ENCODE peak calls at places on chromosomes 2 and 18, in four cellular contexts. One of them, this sample, is unnamed.

GRCh38 chr18:54392621-54393023 is 34.9 kb downstream of the C18orf54 start:
- DNase-seq in GM23338: peak; percentile 86
- DNase-seq in heart right ventricle: no peak
- DNase-seq in PC-9: peak; percentile 56
- DNase-seq in this sample: no peak

GRCh38 chr2:25362049-25362563 is 20.4 kb upstream of the DNMT3A start:
- DNase-seq in heart right ventricle: peak; percentile 93
- DNase-seq in PC-9: peak; percentile 77
- DNase-seq in GM23338: peak; percentile 96
- DNase-seq in this sample: no peak

GRCh38 chr2:96329416-96329815 is 4.3 kb downstream of the ITPRIPL1 start:
- DNase-seq in PC-9: peak; percentile 85
- DNase-seq in heart right ventricle: peak; percentile 29
- DNase-seq in GM23338: no peak
- DNase-seq in this sample: no peak

GRCh38 chr2:207617011-207617671 is 8.1 kb downstream of the METTL21A start:
- DNase-seq in PC-9: peak; percentile 64
- DNase-seq in heart right ventricle: no peak
- DNase-seq in GM23338: peak; percentile 35
- DNase-seq in this sample: no peak

GRCh38 chr2:110101280-110101844 is 14.3 kb downstream of the MALL start:
- DNase-seq in heart right ventricle: peak; percentile 95
- DNase-seq in GM23338: peak; percentile 14
- DNase-seq in PC-9: peak; percentile 99
- DNase-seq in this sample: peak; percentile 99

GRCh38 chr18:50009772-50010171 is 185.2 kb downstream of the MYO5B start:
- DNase-seq in GM23338: peak; percentile 74
- DNase-seq in heart right ventricle: peak; percentile 10
- DNase-seq in PC-9: no peak
- DNase-seq in this sample: no peak

GRCh38 chr2:160269365-160269764 is 69.3 kb upstream of the ITGB6 start:
- DNase-seq in heart right ventricle: peak; percentile 16
- DNase-seq in PC-9: no peak
- DNase-seq in GM23338: no peak
- DNase-seq in this sample: no peak

GRCh38 chr18:31970617-31971016 is 27.7 kb upstream of the TRAPPC8 start:
- DNase-seq in heart right ventricle: no peak
- DNase-seq in GM23338: no peak
- DNase-seq in PC-9: no peak
- DNase-seq in this sample: no peak

GRCh38 chr2:161761160-161761559 is 136.9 kb downstream of the SLC4A10 start:
- DNase-seq in heart right ventricle: no peak
- DNase-seq in PC-9: no peak
- DNase-seq in GM23338: no peak
- DNase-seq in this sample: no peak

GRCh38 chr18:79517322-79517721 is 121.6 kb downstream of the NFATC1 start:
- DNase-seq in PC-9: no peak
- DNase-seq in heart right ventricle: no peak
- DNase-seq in GM23338: peak; percentile 43
- DNase-seq in this sample: no peak

GRCh38 chr2:150075831-150076230 is 411.6 kb downstream of the RND3 start:
- DNase-seq in GM23338: no peak
- DNase-seq in heart right ventricle: no peak
- DNase-seq in PC-9: no peak
- DNase-seq in this sample: peak; percentile 45

GRCh38 chr18:55523001-55523400 is 65.0 kb downstream of the TCF4 start:
- DNase-seq in GM23338: no peak
- DNase-seq in PC-9: no peak
- DNase-seq in heart right ventricle: no peak
- DNase-seq in this sample: no peak

GRCh38 chr2:241636182-241636982 is 576 bp downstream of the THAP4 start:
- DNase-seq in GM23338: peak; percentile 75
- DNase-seq in heart right ventricle: no peak
- DNase-seq in PC-9: peak; percentile 44
- DNase-seq in this sample: no peak

GRCh38 chr2:36433311-36434217 is 78.0 kb downstream of the CRIM1 start:
- DNase-seq in heart right ventricle: peak; percentile 35
- DNase-seq in GM23338: no peak
- DNase-seq in PC-9: no peak
- DNase-seq in this sample: no peak

GRCh38 chr18:58772161-58772560 is 92.5 kb upstream of the ZNF532 start:
- DNase-seq in GM23338: no peak
- DNase-seq in PC-9: no peak
- DNase-seq in heart right ventricle: no peak
- DNase-seq in this sample: no peak

GRCh38 chr2:36356990-36357505 is 1.5 kb downstream of the CRIM1 start:
- DNase-seq in GM23338: no peak
- DNase-seq in heart right ventricle: peak; percentile 50
- DNase-seq in PC-9: peak; percentile 55
- DNase-seq in this sample: no peak

GRCh38 chr2:111226797-111227700 is 106.3 kb downstream of the BCL2L11 start:
- DNase-seq in GM23338: no peak
- DNase-seq in PC-9: no peak
- DNase-seq in heart right ventricle: no peak
- DNase-seq in this sample: no peak

GRCh38 chr2:187215576-187216240 is 232.3 kb downstream of the CALCRL start:
- DNase-seq in PC-9: no peak
- DNase-seq in heart right ventricle: no peak
- DNase-seq in GM23338: no peak
- DNase-seq in this sample: no peak

GRCh38 chr2:149018971-149019370 is 19.5 kb upstream of the LYPD6B start:
- DNase-seq in heart right ventricle: no peak
- DNase-seq in PC-9: no peak
- DNase-seq in GM23338: no peak
- DNase-seq in this sample: no peak

GRCh38 chr2:9249036-9249800 is 42.6 kb downstream of the ASAP2 start:
- DNase-seq in heart right ventricle: no peak
- DNase-seq in PC-9: no peak
- DNase-seq in GM23338: no peak
- DNase-seq in this sample: no peak

GRCh38 chr18:7727381-7728076 is 160.4 kb downstream of the PTPRM start:
- DNase-seq in heart right ventricle: no peak
- DNase-seq in PC-9: no peak
- DNase-seq in GM23338: no peak
- DNase-seq in this sample: no peak

GRCh38 chr18:32469190-32469611 is 1.5 kb downstream of the GAREM1 start:
- DNase-seq in GM23338: no peak
- DNase-seq in heart right ventricle: peak; percentile 30
- DNase-seq in PC-9: peak; percentile 43
- DNase-seq in this sample: peak; percentile 14

GRCh38 chr2:236934656-236935055 is 151.0 kb upstream of the COPS8 start:
- DNase-seq in PC-9: no peak
- DNase-seq in heart right ventricle: no peak
- DNase-seq in GM23338: no peak
- DNase-seq in this sample: no peak

GRCh38 chr2:227177592-227178336 is 13.3 kb downstream of the COL4A3 start:
- DNase-seq in GM23338: no peak
- DNase-seq in PC-9: no peak
- DNase-seq in heart right ventricle: no peak
- DNase-seq in this sample: no peak

GRCh38 chr2:28753043-28753683 is 1.5 kb downstream of the PPP1CB start:
- DNase-seq in GM23338: peak; percentile 49
- DNase-seq in PC-9: peak; percentile 77
- DNase-seq in heart right ventricle: peak; percentile 66
- DNase-seq in this sample: peak; percentile 49

GRCh38 chr2:164617466-164617865 is 3.8 kb downstream of the GRB14 start:
- DNase-seq in GM23338: no peak
- DNase-seq in heart right ventricle: no peak
- DNase-seq in PC-9: peak; percentile 52
- DNase-seq in this sample: no peak

GRCh38 chr2:75098856-75099255 is 100.5 kb downstream of the TACR1 start:
- DNase-seq in heart right ventricle: no peak
- DNase-seq in GM23338: peak; percentile 69
- DNase-seq in PC-9: peak; percentile 41
- DNase-seq in this sample: no peak

GRCh38 chr18:3924455-3924854 is 474.5 kb downstream of the TGIF1 start:
- DNase-seq in PC-9: no peak
- DNase-seq in heart right ventricle: no peak
- DNase-seq in GM23338: no peak
- DNase-seq in this sample: no peak

GRCh38 chr2:186460465-186460864 is 25.6 kb upstream of the ZC3H15 start:
- DNase-seq in GM23338: peak; percentile 53
- DNase-seq in PC-9: no peak
- DNase-seq in heart right ventricle: no peak
- DNase-seq in this sample: no peak

GRCh38 chr2:196830701-196831100 is 21.5 kb upstream of the C2orf66 start:
- DNase-seq in GM23338: no peak
- DNase-seq in heart right ventricle: no peak
- DNase-seq in PC-9: no peak
- DNase-seq in this sample: no peak

GRCh38 chr2:209817818-209818420 is 46.3 kb downstream of the UNC80 start:
- DNase-seq in heart right ventricle: no peak
- DNase-seq in GM23338: peak; percentile 93
- DNase-seq in PC-9: no peak
- DNase-seq in this sample: no peak

GRCh38 chr2:85130407-85130806 is 2.8 kb upstream of the TCF7L1 start:
- DNase-seq in heart right ventricle: no peak
- DNase-seq in PC-9: peak; percentile 78
- DNase-seq in GM23338: no peak
- DNase-seq in this sample: no peak

GRCh38 chr2:177335917-177336450 is 56.6 kb upstream of the AGPS start:
- DNase-seq in GM23338: no peak
- DNase-seq in PC-9: no peak
- DNase-seq in heart right ventricle: no peak
- DNase-seq in this sample: no peak

GRCh38 chr2:67259581-67260347 is 137.4 kb upstream of the ETAA1 start:
- DNase-seq in GM23338: peak; percentile 40
- DNase-seq in heart right ventricle: peak; percentile 29
- DNase-seq in PC-9: peak; percentile 87
- DNase-seq in this sample: peak; percentile 65

GRCh38 chr2:217413193-217413592 is 553.3 kb upstream of the TNP1 start:
- DNase-seq in GM23338: no peak
- DNase-seq in heart right ventricle: no peak
- DNase-seq in PC-9: no peak
- DNase-seq in this sample: no peak

GRCh38 chr2:83665894-83666293 is 793.2 kb downstream of the SUCLG1 start:
- DNase-seq in PC-9: no peak
- DNase-seq in GM23338: no peak
- DNase-seq in heart right ventricle: no peak
- DNase-seq in this sample: no peak

GRCh38 chr2:227613272-227613660 is 1.4 kb downstream of the SCYGR3 start:
- DNase-seq in GM23338: no peak
- DNase-seq in PC-9: peak; percentile 51
- DNase-seq in heart right ventricle: no peak
- DNase-seq in this sample: no peak

GRCh38 chr2:42788-43187 is 3.5 kb downstream of the FAM110C start:
- DNase-seq in PC-9: peak; percentile 66
- DNase-seq in heart right ventricle: no peak
- DNase-seq in GM23338: no peak
- DNase-seq in this sample: no peak

DNA sequence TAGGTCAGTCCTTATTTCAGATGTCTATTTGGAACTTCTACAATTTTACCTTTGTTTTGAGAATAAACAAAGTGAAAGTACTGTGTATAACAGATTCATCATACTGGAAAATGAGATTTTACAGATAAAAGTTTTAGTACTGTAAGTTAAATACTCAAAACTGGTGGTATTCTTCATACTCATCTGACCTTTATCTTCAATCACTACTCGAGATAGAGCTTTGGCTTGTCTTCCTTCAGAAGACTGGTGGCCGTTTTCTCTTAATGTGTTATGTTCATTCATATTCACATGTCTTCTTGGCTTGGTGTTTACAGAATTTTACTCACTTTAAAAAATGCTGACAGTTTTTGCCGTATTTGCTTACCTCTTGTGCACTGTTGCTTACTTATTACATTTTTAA is 2.1 kb downstream of the SPOPL start:
- DNase-seq in GM23338: no peak
- DNase-seq in heart right ventricle: no peak
- DNase-seq in PC-9: no peak
- DNase-seq in this sample: no peak
- H3K4me3 ChIP-seq in GM23338: peak overlapping the region; percentile 99
- H3K4me3 ChIP-seq in heart right ventricle: no peak overlapping the region
- H3K4me3 ChIP-seq in PC-9: peak overlapping the region; percentile 61
- H3K4me3 ChIP-seq in this sample: peak overlapping the region; percentile 13

DNA sequence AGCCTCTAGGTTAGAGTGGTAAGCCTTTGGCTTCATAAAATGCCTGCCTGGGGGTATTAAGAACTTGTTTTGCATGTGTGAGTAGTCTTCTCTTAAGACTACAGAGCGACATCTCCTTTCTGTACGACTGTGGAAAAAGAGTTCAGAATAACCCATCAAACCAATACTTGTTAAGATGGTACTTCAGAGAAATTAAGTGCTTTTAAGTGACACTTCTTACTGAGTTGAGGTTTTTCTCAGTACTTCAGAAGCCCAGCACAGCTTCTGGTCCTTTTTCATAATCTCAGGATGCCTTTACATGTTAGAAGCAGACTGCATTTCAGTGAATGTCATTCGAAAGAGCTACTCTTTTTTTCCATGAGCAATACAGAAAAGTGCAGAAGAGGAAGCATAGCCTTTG is 10.8 kb downstream of the XRCC5 start:
- DNase-seq in PC-9: no peak
- DNase-seq in heart right ventricle: no peak
- DNase-seq in GM23338: no peak
- DNase-seq in this sample: no peak
- H3K36me3 ChIP-seq in PC-9: peaks cover 84% of the 10 kb centered on the region
- H3K36me3 ChIP-seq in heart right ventricle: no peaks in the 10 kb centered on the region
- H3K36me3 ChIP-seq in GM23338: peaks cover 98% of the 10 kb centered on the region
- H3K36me3 ChIP-seq in this sample: peaks cover 1% of the 10 kb centered on the region

GRCh38 chr2:61677942-61678341 is 139.8 kb upstream of the XPO1 start:
- DNase-seq in heart right ventricle: no peak
- DNase-seq in GM23338: no peak
- DNase-seq in PC-9: no peak
- DNase-seq in this sample: no peak

GRCh38 chr2:61679096-61679495 is 140.9 kb upstream of the XPO1 start:
- DNase-seq in GM23338: no peak
- DNase-seq in PC-9: no peak
- DNase-seq in heart right ventricle: no peak
- DNase-seq in this sample: no peak

GRCh38 chr2:61677306-61677705 is 139.2 kb upstream of the XPO1 start:
- DNase-seq in heart right ventricle: no peak
- DNase-seq in GM23338: no peak
- DNase-seq in PC-9: no peak
- DNase-seq in this sample: no peak

GRCh38 chr2:61671561-61672315 is 133.6 kb upstream of the XPO1 start:
- DNase-seq in PC-9: peak; percentile 81
- DNase-seq in GM23338: no peak
- DNase-seq in heart right ventricle: no peak
- DNase-seq in this sample: no peak

GRCh38 chr2:61675204-61675603 is 137.0 kb upstream of the XPO1 start:
- DNase-seq in heart right ventricle: no peak
- DNase-seq in PC-9: no peak
- DNase-seq in GM23338: no peak
- DNase-seq in this sample: no peak
- TF ChIP-seq CTCF in heart right ventricle: no peak
- TF ChIP-seq CTCF in PC-9: no peak
- TF ChIP-seq CTCF in GM23338: no peak
- TF ChIP-seq CTCF in this sample: no peak

GRCh38 chr2:71072492-71072891 is 4.0 kb downstream of the NAGK start:
- DNase-seq in heart right ventricle: no peak
- DNase-seq in GM23338: no peak
- DNase-seq in PC-9: no peak
- DNase-seq in this sample: no peak
- H3K4me3 ChIP-seq in heart right ventricle: no peak overlapping the region
- H3K4me3 ChIP-seq in GM23338: no peak overlapping the region
- H3K4me3 ChIP-seq in PC-9: no peak overlapping the region
- H3K4me3 ChIP-seq in this sample: no peak overlapping the region

This sample was measured in kidney epithelial cell.